ENCODE peak calls at places on chromosomes 13 and 19, in ten cellular contexts. U, W, Q, I, M, B, H, A, C and K are unnamed samples.

GRCh38 chr13:92187378-92187989 is 789.1 kb downstream of the GPC5 start:
- DNase-seq in U (no peak), W (peak; percentile 29), Q (peak; percentile 17), I (no peak), M (no peak), B (peak; percentile 52), H (no peak), A (peak; percentile 46), C (no peak), K (peak; percentile 56)

GRCh38 chr13:43397110-43397509 is 373.7 kb downstream of the DNAJC15 start:
- DNase-seq in U (no peak), W (peak; percentile 9), Q (no peak), I (no peak), M (no peak), B (no peak), H (no peak), A (no peak), C (no peak), K (no peak)

GRCh38 chr19:6551607-6552450 is 21.0 kb downstream of the TNFSF9 start:
- DNase-seq in U (no peak), W (peak; percentile 68), Q (peak; percentile 65), I (peak; percentile 84), M (peak; percentile 50), B (peak; percentile 83), H (no peak), A (no peak), C (no peak), K (peak; percentile 15)

GRCh38 chr19:53463263-53463662 is 4.3 kb upstream of the ZNF813 start:
- DNase-seq in U (peak; percentile 41), W (peak; percentile 18), Q (no peak), I (no peak), M (peak; percentile 55), B (peak; percentile 82), H (peak; percentile 75), A (no peak), C (no peak), K (no peak)

GRCh38 chr19:2337329-2337707 is 8.8 kb downstream of the SPPL2B start:
- DNase-seq in U (no peak), W (peak; percentile 47), Q (no peak), I (no peak), M (no peak), B (peak; percentile 83), H (no peak), A (no peak), C (no peak), K (no peak)

GRCh38 chr19:40575326-40575725 is 1.3 kb upstream of the SHKBP1 start:
- DNase-seq in U (no peak), W (no peak), Q (no peak), I (no peak), M (no peak), B (no peak), H (no peak), A (no peak), C (no peak), K (no peak)

GRCh38 chr19:45782162-45782623 is at the start of gene DMPK:
- DNase-seq in U (peak; percentile 76), W (no peak), Q (no peak), I (no peak), M (no peak), B (no peak), H (no peak), A (no peak), C (peak; percentile 65), K (no peak)

GRCh38 chr19:16509141-16510061 is 13.2 kb downstream of the C19orf44 start:
- DNase-seq in U (peak; percentile 44), W (peak; percentile 33), Q (no peak), I (no peak), M (no peak), B (no peak), H (peak; percentile 77), A (no peak), C (peak; percentile 38), K (no peak)

GRCh38 chr13:99063952-99064351 is 86.1 kb upstream of the DOCK9 start:
- DNase-seq in U (no peak), W (no peak), Q (no peak), I (no peak), M (no peak), B (no peak), H (no peak), A (no peak), C (no peak), K (no peak)

GRCh38 chr13:99067160-99067985 is 89.5 kb upstream of the DOCK9 start:
- DNase-seq in U (no peak), W (peak; percentile 92), Q (no peak), I (no peak), M (no peak), B (no peak), H (no peak), A (peak; percentile 87), C (no peak), K (no peak)

GRCh38 chr13:99064624-99065249 is 86.9 kb upstream of the DOCK9 start:
- DNase-seq in U (no peak), W (no peak), Q (no peak), I (no peak), M (no peak), B (no peak), H (no peak), A (no peak), C (no peak), K (no peak)

GRCh38 chr13:99065250-99066015 is 87.6 kb upstream of the DOCK9 start:
- DNase-seq in U (no peak), W (no peak), Q (no peak), I (no peak), M (no peak), B (no peak), H (no peak), A (no peak), C (no peak), K (no peak)

DNA sequence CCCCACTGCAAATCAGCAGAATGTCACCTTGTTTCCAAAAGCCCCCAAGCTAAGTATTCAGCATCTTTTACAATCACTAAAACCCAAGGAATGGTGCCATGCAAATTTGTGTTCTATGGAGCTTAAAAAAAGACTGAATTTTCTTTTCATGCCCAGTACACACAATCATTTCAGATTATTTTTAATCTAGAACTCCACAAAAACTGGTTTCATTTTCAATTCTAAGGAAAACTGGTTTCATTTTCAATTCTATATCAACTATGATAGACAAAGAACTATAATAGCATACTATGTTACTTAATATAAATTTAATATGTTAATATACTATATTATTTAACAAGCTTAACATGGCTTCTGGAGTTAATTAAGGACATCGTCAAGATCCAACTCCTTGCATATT is 88.4 kb upstream of the DOCK9 start:
- DNase-seq in U (no peak), W (no peak), Q (no peak), I (no peak), M (no peak), B (no peak), H (no peak), A (no peak), C (no peak), K (peak; percentile 37)
- H3K27ac ChIP-seq in U (peak overlapping the region; percentile 63), W (no peak overlapping the region), Q (no peak overlapping the region), I (no peak overlapping the region), M (no peak overlapping the region), B (no peak overlapping the region), H (no peak overlapping the region), A (no peak overlapping the region), C (no peak overlapping the region), K (no peak overlapping the region)

GRCh38 chr13:47027797-47028437 is 131.1 kb upstream of the HTR2A start:
- DNase-seq in U (no peak), W (no peak), Q (no peak), I (no peak), M (no peak), B (peak; percentile 7), H (no peak), A (no peak), C (no peak), K (no peak)

GRCh38 chr13:47039106-47039505 is 142.3 kb upstream of the HTR2A start:
- DNase-seq in U (no peak), W (peak; percentile 89), Q (no peak), I (no peak), M (no peak), B (no peak), H (no peak), A (peak; percentile 81), C (no peak), K (no peak)

GRCh38 chr13:47036291-47037008 is 139.6 kb upstream of the HTR2A start:
- DNase-seq in U (no peak), W (no peak), Q (no peak), I (no peak), M (no peak), B (peak; percentile 2), H (no peak), A (no peak), C (no peak), K (no peak)

GRCh38 chr13:47038196-47038595 is 141.3 kb upstream of the HTR2A start:
- DNase-seq in U (no peak), W (peak; percentile 67), Q (no peak), I (no peak), M (no peak), B (peak; percentile 13), H (no peak), A (no peak), C (no peak), K (no peak)

DNA sequence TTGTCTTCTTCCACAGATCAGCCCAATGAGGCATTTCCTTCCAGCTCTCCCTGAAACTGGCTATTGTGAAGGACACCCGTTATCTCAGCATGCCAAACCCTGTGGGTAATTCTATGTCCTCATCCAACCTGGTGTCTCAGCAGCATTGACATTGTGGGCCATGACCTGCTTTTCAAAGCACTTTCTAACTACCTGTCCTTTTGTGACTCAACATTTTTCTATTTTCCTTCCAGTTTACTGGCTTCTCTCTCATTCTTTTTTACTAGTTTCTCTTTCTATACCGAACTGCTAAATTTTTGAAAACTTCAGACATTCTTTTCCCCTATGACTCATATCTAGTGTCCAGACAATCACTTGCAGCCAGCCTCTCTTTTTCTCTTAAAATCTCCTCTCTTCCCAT is 136.4 kb upstream of the HTR2A start:
- DNase-seq in U (no peak), W (peak; percentile 71), Q (no peak), I (no peak), M (no peak), B (no peak), H (no peak), A (peak; percentile 57), C (no peak), K (no peak)
- H3K4me3 ChIP-seq in U (no peak overlapping the region), W (peak overlapping the region; percentile 50), Q (no peak overlapping the region), I (no peak overlapping the region), M (no peak overlapping the region), B (no peak overlapping the region), H (no peak overlapping the region), A (peak overlapping the region; percentile 48), C (peak overlapping the region; percentile 14), K (no peak overlapping the region)

DNA sequence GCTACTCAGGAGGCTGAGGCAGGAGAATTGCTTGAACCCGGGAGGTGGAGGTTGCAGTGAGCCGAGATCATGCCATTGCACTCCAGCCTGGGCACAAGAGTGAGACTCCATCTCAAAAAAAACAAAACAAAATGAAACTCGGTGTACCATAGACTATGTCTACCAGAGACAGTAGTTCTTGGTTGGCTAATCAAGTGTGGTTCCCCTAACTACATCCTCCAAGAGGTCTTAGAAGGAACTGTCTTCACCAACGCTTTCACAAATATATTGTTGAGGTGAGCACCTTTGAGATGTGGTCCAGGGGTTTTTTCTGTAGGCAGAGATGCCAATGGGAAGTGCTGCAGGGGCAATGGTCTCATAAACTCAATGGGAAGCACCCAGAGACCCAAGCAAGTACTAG is 48.0 kb downstream of the RFC3 start:
- DNase-seq in U (no peak), W (no peak), Q (no peak), I (no peak), M (no peak), B (no peak), H (no peak), A (no peak), C (no peak), K (no peak)
- H3K27me3 ChIP-seq in U (no peaks in the 10 kb centered on the region), W (no peaks in the 10 kb centered on the region), Q (no peaks in the 10 kb centered on the region), I (no peaks in the 10 kb centered on the region), M (no peaks in the 10 kb centered on the region), B (no peaks in the 10 kb centered on the region), H (no peaks in the 10 kb centered on the region), A (no peaks in the 10 kb centered on the region), C (no peaks in the 10 kb centered on the region), K (no peaks in the 10 kb centered on the region)

DNA sequence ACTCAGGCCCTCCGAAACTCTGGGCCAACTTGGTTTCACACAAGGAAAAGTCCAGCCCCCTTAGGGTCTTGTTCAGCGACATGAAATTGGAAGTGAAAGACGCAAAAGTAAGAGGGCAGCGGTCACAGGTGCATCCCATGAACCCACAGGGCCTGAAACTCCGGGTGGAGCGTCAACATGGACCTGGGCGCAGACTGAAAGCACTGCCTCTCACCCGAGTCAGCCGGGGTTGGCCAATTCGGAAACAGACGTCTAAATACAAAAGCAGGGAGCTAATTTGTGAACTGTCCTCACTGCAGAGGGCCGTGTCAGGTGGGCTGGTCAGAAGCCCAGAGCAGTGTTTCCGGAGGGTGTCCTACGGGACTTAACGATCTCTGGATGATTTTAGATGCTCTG is 26.7 kb downstream of the ADPRHL1 start:
- DNase-seq in U (no peak), W (no peak), Q (no peak), I (no peak), M (no peak), B (peak; percentile 1), H (no peak), A (no peak), C (no peak), K (no peak)
- H3K27ac ChIP-seq in U (peak overlapping the region; percentile 56), W (no peak overlapping the region), Q (no peak overlapping the region), I (no peak overlapping the region), M (no peak overlapping the region), B (no peak overlapping the region), H (no peak overlapping the region), A (no peak overlapping the region), C (no peak overlapping the region), K (no peak overlapping the region)